ENCODE peak calls at places on chromosomes 1 and 21, in six cellular contexts. One of them, this sample, is unnamed.

GRCh38 chr1:212825798-212826452 is 21.5 kb downstream of the SPATA45 start:
- DNase-seq in A549: no peak
- DNase-seq in GM12878: no peak
- DNase-seq in SK-N-SH: no peak
- DNase-seq in IMR-90: no peak
- DNase-seq in HepG2: no peak
- DNase-seq in this sample: no peak

GRCh38 chr1:4088676-4089075 is 188.6 kb upstream of the C1orf174 start:
- DNase-seq in A549: no peak
- DNase-seq in GM12878: no peak
- DNase-seq in IMR-90: no peak
- DNase-seq in HepG2: no peak
- DNase-seq in SK-N-SH: no peak
- DNase-seq in this sample: no peak

GRCh38 chr21:45873418-45873817 is 108.2 kb upstream of the COL6A1 start:
- DNase-seq in GM12878: no peak
- DNase-seq in SK-N-SH: peak; percentile 17
- DNase-seq in HepG2: no peak
- DNase-seq in A549: no peak
- DNase-seq in IMR-90: no peak
- DNase-seq in this sample: no peak

GRCh38 chr21:26840912-26841311 is 4.3 kb downstream of the ADAMTS1 start:
- DNase-seq in GM12878: no peak
- DNase-seq in SK-N-SH: peak; percentile 29
- DNase-seq in HepG2: no peak
- DNase-seq in A549: no peak
- DNase-seq in IMR-90: peak; percentile 76
- DNase-seq in this sample: no peak

GRCh38 chr1:227532019-227532619 is 31.2 kb upstream of the ZNF678 start:
- DNase-seq in GM12878: no peak
- DNase-seq in IMR-90: no peak
- DNase-seq in SK-N-SH: no peak
- DNase-seq in A549: no peak
- DNase-seq in HepG2: no peak
- DNase-seq in this sample: peak; percentile 25

GRCh38 chr1:15797614-15798390 is 9.6 kb downstream of the UQCRHL start:
- DNase-seq in HepG2: no peak
- DNase-seq in A549: peak; percentile 72
- DNase-seq in SK-N-SH: no peak
- DNase-seq in IMR-90: peak; percentile 19
- DNase-seq in GM12878: no peak
- DNase-seq in this sample: peak; percentile 8

GRCh38 chr1:213332491-213332890 is 281.4 kb downstream of the RPS6KC1 start:
- DNase-seq in SK-N-SH: no peak
- DNase-seq in IMR-90: no peak
- DNase-seq in GM12878: no peak
- DNase-seq in HepG2: no peak
- DNase-seq in A549: no peak
- DNase-seq in this sample: no peak

GRCh38 chr1:59220356-59220755 is 76.5 kb upstream of the FGGY start:
- DNase-seq in SK-N-SH: no peak
- DNase-seq in IMR-90: no peak
- DNase-seq in HepG2: no peak
- DNase-seq in GM12878: no peak
- DNase-seq in A549: no peak
- DNase-seq in this sample: no peak

GRCh38 chr1:182069028-182069466 is 7.5 kb upstream of the ZNF648 start:
- DNase-seq in IMR-90: peak; percentile 14
- DNase-seq in SK-N-SH: peak; percentile 84
- DNase-seq in HepG2: peak; percentile 42
- DNase-seq in GM12878: no peak
- DNase-seq in A549: peak; percentile 90
- DNase-seq in this sample: peak; percentile 83

GRCh38 chr1:210231846-210232523 is 611 bp upstream of the SERTAD4 start:
- DNase-seq in A549: no peak
- DNase-seq in IMR-90: no peak
- DNase-seq in HepG2: no peak
- DNase-seq in SK-N-SH: peak; percentile 70
- DNase-seq in GM12878: no peak
- DNase-seq in this sample: no peak

GRCh38 chr1:16617101-16617727 is 3.9 kb upstream of the NBPF1 start:
- DNase-seq in GM12878: no peak
- DNase-seq in SK-N-SH: peak; percentile 47
- DNase-seq in HepG2: no peak
- DNase-seq in A549: no peak
- DNase-seq in IMR-90: no peak
- DNase-seq in this sample: peak; percentile 57

GRCh38 chr1:231965615-231966014 is 339.0 kb downstream of the DISC1 start:
- DNase-seq in HepG2: no peak
- DNase-seq in A549: no peak
- DNase-seq in IMR-90: no peak
- DNase-seq in GM12878: no peak
- DNase-seq in SK-N-SH: no peak
- DNase-seq in this sample: no peak

GRCh38 chr21:45990049-45990711 is 8.6 kb downstream of the COL6A1 start:
- DNase-seq in HepG2: no peak
- DNase-seq in SK-N-SH: no peak
- DNase-seq in A549: no peak
- DNase-seq in GM12878: no peak
- DNase-seq in IMR-90: no peak
- DNase-seq in this sample: no peak

GRCh38 chr1:23528245-23528978 is 2.6 kb downstream of the E2F2 start:
- DNase-seq in A549: peak; percentile 84
- DNase-seq in HepG2: peak; percentile 85
- DNase-seq in SK-N-SH: peak; percentile 45
- DNase-seq in GM12878: peak; percentile 76
- DNase-seq in IMR-90: peak; percentile 46
- DNase-seq in this sample: peak; percentile 95

GRCh38 chr1:207487636-207488035 is 8.3 kb upstream of the CR1 start:
- DNase-seq in IMR-90: no peak
- DNase-seq in SK-N-SH: no peak
- DNase-seq in HepG2: no peak
- DNase-seq in GM12878: no peak
- DNase-seq in A549: no peak
- DNase-seq in this sample: no peak
- TF ChIP-seq SMC3 in IMR-90: no peak
- TF ChIP-seq SMC3 in SK-N-SH: no peak
- TF ChIP-seq SMC3 in HepG2: no peak
- TF ChIP-seq SMC3 in GM12878: no peak
- TF ChIP-seq SMC3 in A549: no peak
- TF ChIP-seq SMC3 in this sample: no peak

DNA sequence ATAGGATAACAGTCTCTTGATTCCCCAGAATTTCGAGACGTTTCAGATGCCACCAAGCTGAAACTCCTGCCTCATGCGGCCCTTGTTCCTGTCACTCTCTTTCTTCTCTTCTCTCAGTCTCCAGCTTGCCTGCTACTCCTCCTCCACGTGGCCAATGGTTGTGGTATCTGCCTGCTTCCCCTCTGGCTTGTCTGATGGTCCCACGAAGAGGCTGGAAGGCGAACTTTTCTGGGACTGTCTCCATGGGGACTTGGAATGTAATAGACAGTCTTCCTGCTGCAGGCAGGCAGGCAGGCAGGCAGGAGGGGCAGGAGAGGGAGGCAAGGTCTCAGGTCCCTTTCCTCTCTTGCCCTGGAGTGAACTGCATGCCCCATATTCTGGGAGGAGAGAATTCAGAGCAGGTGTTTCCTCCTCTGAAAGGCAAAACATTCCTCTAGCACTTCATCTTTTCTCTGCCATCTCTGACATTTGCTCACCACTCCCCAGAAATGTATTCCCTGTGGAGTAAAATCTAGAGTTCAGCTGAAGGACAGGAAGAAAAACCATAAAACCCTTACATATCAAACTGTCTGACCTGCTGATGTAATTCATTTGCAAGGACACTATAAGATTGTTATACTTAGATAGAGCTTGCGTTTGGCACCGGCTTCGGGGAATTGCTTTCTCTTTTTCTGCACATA is 64.1 kb upstream of the GNG12 start:
- DNase-seq in GM12878: no peak
- DNase-seq in A549: no peak
- DNase-seq in IMR-90: peak; percentile 72
- DNase-seq in HepG2: no peak
- DNase-seq in SK-N-SH: no peak
- DNase-seq in this sample: no peak
- TF ChIP-seq SMC3 in GM12878: no peak
- TF ChIP-seq SMC3 in A549: no peak
- TF ChIP-seq SMC3 in IMR-90: no peak
- TF ChIP-seq SMC3 in HepG2: no peak
- TF ChIP-seq SMC3 in SK-N-SH: no peak
- TF ChIP-seq SMC3 in this sample: no peak

GRCh38 chr1:189152685-189153084 is 1325.0 kb downstream of the BRINP3 start:
- DNase-seq in HepG2: no peak
- DNase-seq in IMR-90: no peak
- DNase-seq in GM12878: no peak
- DNase-seq in SK-N-SH: no peak
- DNase-seq in A549: no peak
- DNase-seq in this sample: no peak

DNA sequence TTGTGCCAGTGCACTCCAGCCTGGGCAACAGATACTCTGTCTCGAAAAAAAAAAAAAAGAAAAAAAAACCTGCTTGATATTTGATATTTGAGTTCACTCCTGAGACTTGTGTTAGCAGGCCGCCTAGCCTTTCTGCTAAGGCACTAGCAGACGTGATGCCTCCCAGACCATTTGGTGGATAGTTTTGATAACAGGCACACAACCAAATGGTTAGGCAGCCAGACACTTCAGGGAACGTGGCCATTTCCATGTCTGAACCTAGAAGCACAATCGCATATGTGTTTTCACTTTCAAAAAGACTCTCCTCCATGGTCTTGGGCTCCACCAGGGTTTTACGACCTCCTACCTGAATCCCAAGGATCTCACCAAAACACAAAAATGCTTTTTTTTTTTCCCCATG is 1319.5 kb downstream of the BRINP3 start:
- DNase-seq in SK-N-SH: no peak
- DNase-seq in IMR-90: no peak
- DNase-seq in A549: no peak
- DNase-seq in HepG2: no peak
- DNase-seq in GM12878: no peak
- DNase-seq in this sample: peak; percentile 21
- TF ChIP-seq SMC3 in SK-N-SH: no peak
- TF ChIP-seq SMC3 in IMR-90: no peak
- TF ChIP-seq SMC3 in A549: no peak
- TF ChIP-seq SMC3 in HepG2: no peak
- TF ChIP-seq SMC3 in GM12878: no peak
- TF ChIP-seq SMC3 in this sample: no peak

GRCh38 chr21:35886887-35887286 is 173.4 kb downstream of the SETD4 start:
- DNase-seq in GM12878: no peak
- DNase-seq in IMR-90: no peak
- DNase-seq in SK-N-SH: no peak
- DNase-seq in A549: no peak
- DNase-seq in HepG2: no peak
- DNase-seq in this sample: no peak
- TF ChIP-seq SMC3 in GM12878: no peak
- TF ChIP-seq SMC3 in IMR-90: no peak
- TF ChIP-seq SMC3 in SK-N-SH: no peak
- TF ChIP-seq SMC3 in A549: no peak
- TF ChIP-seq SMC3 in HepG2: no peak
- TF ChIP-seq SMC3 in this sample: no peak

GRCh38 chr1:33988161-33988560 is 124.3 kb downstream of the HMGB4 start:
- DNase-seq in A549: no peak
- DNase-seq in HepG2: no peak
- DNase-seq in GM12878: no peak
- DNase-seq in SK-N-SH: no peak
- DNase-seq in IMR-90: no peak
- DNase-seq in this sample: no peak

GRCh38 chr1:33985656-33986055 is 121.8 kb downstream of the HMGB4 start:
- DNase-seq in IMR-90: peak; percentile 3
- DNase-seq in HepG2: peak; percentile 4
- DNase-seq in A549: no peak
- DNase-seq in SK-N-SH: no peak
- DNase-seq in GM12878: no peak
- DNase-seq in this sample: no peak

GRCh38 chr1:33982419-33982818 is 118.5 kb downstream of the HMGB4 start:
- DNase-seq in IMR-90: no peak
- DNase-seq in SK-N-SH: no peak
- DNase-seq in HepG2: no peak
- DNase-seq in GM12878: no peak
- DNase-seq in A549: no peak
- DNase-seq in this sample: no peak

GRCh38 chr1:33985166-33985565 is 121.3 kb downstream of the HMGB4 start:
- DNase-seq in GM12878: no peak
- DNase-seq in SK-N-SH: peak; percentile 46
- DNase-seq in IMR-90: no peak
- DNase-seq in A549: no peak
- DNase-seq in HepG2: no peak
- DNase-seq in this sample: no peak

GRCh38 chr1:33986389-33987095 is 122.7 kb downstream of the HMGB4 start:
- DNase-seq in GM12878: no peak
- DNase-seq in SK-N-SH: no peak
- DNase-seq in HepG2: no peak
- DNase-seq in A549: no peak
- DNase-seq in IMR-90: peak; percentile 7
- DNase-seq in this sample: no peak
- TF ChIP-seq SMC3 in GM12878: no peak
- TF ChIP-seq SMC3 in SK-N-SH: no peak
- TF ChIP-seq SMC3 in HepG2: no peak
- TF ChIP-seq SMC3 in A549: no peak
- TF ChIP-seq SMC3 in IMR-90: no peak
- TF ChIP-seq SMC3 in this sample: no peak

This sample was measured in K562.